ENCODE peak calls at places on chromosome 4, in nine cellular contexts. K is ureter, J is glutamatergic neuron, S is cardiac muscle cell, W is GM13976, P is dorsolateral prefrontal cortex, T is Kasumi-1, U is transverse colon, F is K562. I is an unnamed sample.

GRCh38 chr4:146283758-146284651 is 69.7 kb downstream of the REELD1 start:
- DNase-seq in U (no peak), T (no peak), S (peak), K (no peak), F (no peak), J (no peak), P (no peak), W (no peak), I (no peak)

GRCh38 chr4:30865676-30866075 is 145.5 kb downstream of the PCDH7 start:
- DNase-seq in T (no peak), W (no peak), F (no peak), K (no peak), P (no peak), J (no peak), U (no peak), S (no peak), I (no peak)

GRCh38 chr4:8639777-8640720 is 47.5 kb downstream of the CPZ start:
- DNase-seq in P (peak), K (no peak), T (no peak), U (no peak), F (no peak), S (no peak), J (no peak), W (no peak), I (no peak)

GRCh38 chr4:13171292-13172057 is 312.7 kb downstream of the RAB28 start:
- DNase-seq in P (no peak), T (peak), F (no peak), S (no peak), J (no peak), U (no peak), K (no peak), W (no peak), I (no peak)

GRCh38 chr4:22991576-22991975 is 298.8 kb downstream of the GBA3 start:
- DNase-seq in T (no peak), U (no peak), K (no peak), J (no peak), F (no peak), W (no peak), P (no peak), S (no peak), I (no peak)

GRCh38 chr4:40214661-40215418 is 18.0 kb downstream of the RHOH start:
- DNase-seq in K (no peak), S (no peak), J (no peak), W (no peak), U (no peak), T (no peak), F (no peak), P (no peak), I (no peak)

GRCh38 chr4:24956763-24957162 is 43.9 kb upstream of the CCDC149 start:
- DNase-seq in W (no peak), K (no peak), T (no peak), P (no peak), J (no peak), U (no peak), F (no peak), S (no peak), I (no peak)

GRCh38 chr4:26161030-26161824 is 159.6 kb upstream of the RBPJ start:
- DNase-seq in T (peak), K (no peak), U (no peak), P (no peak), S (no peak), W (no peak), F (no peak), J (no peak), I (no peak)

GRCh38 chr4:2626231-2626630 is 89.8 kb downstream of the FAM193A start:
- DNase-seq in P (no peak), K (no peak), S (no peak), U (no peak), F (no peak), T (no peak), J (no peak), W (no peak), I (no peak)

GRCh38 chr4:6267573-6267972 is 2.1 kb upstream of the WFS1 start:
- DNase-seq in U (no peak), W (no peak), P (no peak), F (no peak), K (no peak), S (no peak), J (no peak), T (peak), I (no peak)